ENCODE peak calls at places on chromosomes 4 and X, in eight cellular contexts. E is H9, H is IMR-90, T is PC-3, F is K562, I is GM23338, N is GM23248, Y is fibroblast of lung. L is an unnamed sample.

GRCh38 chrX:42755820-42756219 is 22.1 kb downstream of the PPP1R2C start:
- DNase-seq in N (peak; percentile 59), F (no peak), I (no peak), T (peak; percentile 51), Y (peak; percentile 72), E (no peak), H (peak; percentile 42), L (no peak)

GRCh38 chrX:1012678-1013300 is 199.7 kb downstream of the CRLF2 start:
- DNase-seq in N (no peak), Y (no peak), H (no peak), I (no peak), T (no peak), E (no peak), F (no peak), L (no peak)

GRCh38 chr4:173218411-173219125 is 50.0 kb downstream of the GALNT7 start:
- DNase-seq in N (peak; percentile 61), H (peak; percentile 73), E (no peak), T (peak; percentile 59), F (peak; percentile 88), Y (peak; percentile 91), I (no peak), L (no peak)

GRCh38 chrX:154779261-154779660 is 16.6 kb downstream of the DKC1 start:
- DNase-seq in H (peak; percentile 82), Y (peak; percentile 28), T (peak; percentile 12), N (peak; percentile 85), F (no peak), I (no peak), E (no peak), L (no peak)

GRCh38 chr4:113998026-113998425 is 18.6 kb upstream of the ARSJ start:
- DNase-seq in E (no peak), N (no peak), T (no peak), I (no peak), F (no peak), H (no peak), Y (no peak), L (no peak)

GRCh38 chr4:30768278-30768677 is 48.1 kb downstream of the PCDH7 start:
- DNase-seq in Y (no peak), H (no peak), T (no peak), I (no peak), F (no peak), E (no peak), N (no peak), L (no peak)

GRCh38 chr4:88341227-88342192 is 37.1 kb upstream of the HERC6 start:
- DNase-seq in H (peak; percentile 95), E (no peak), N (peak; percentile 85), Y (peak; percentile 93), I (no peak), T (peak; percentile 76), F (no peak), L (no peak)

GRCh38 chr4:106584590-106584989 is 216.0 kb upstream of the GIMD1 start:
- DNase-seq in N (peak; percentile 15), F (no peak), Y (peak; percentile 80), H (peak; percentile 6), I (no peak), T (peak; percentile 7), E (no peak), L (no peak)

GRCh38 chr4:153988446-153988845 is 199.6 kb upstream of the SFRP2 start:
- DNase-seq in E (no peak), H (no peak), N (peak; percentile 77), T (no peak), Y (peak; percentile 61), I (no peak), F (no peak), L (no peak)

GRCh38 chrX:124086411-124086810 is 124.9 kb downstream of the STAG2 start:
- DNase-seq in I (no peak), Y (no peak), H (no peak), E (no peak), F (no peak), N (no peak), T (no peak), L (no peak)

GRCh38 chrX:50920132-50920531 is 9.6 kb downstream of the BMP15 start:
- DNase-seq in I (peak; percentile 41), T (peak; percentile 51), H (peak; percentile 18), E (no peak), N (peak; percentile 20), F (peak; percentile 6), Y (peak; percentile 6), L (peak; percentile 64)

GRCh38 chrX:38798956-38799355 is 2.3 kb upstream of the MID1IP1 start:
- DNase-seq in I (no peak), T (peak; percentile 63), H (peak; percentile 72), E (no peak), Y (peak; percentile 88), N (peak; percentile 78), F (no peak), L (no peak)

GRCh38 chrX:18676470-18676869 is 4.6 kb upstream of the RS1 start:
- DNase-seq in T (no peak), F (peak; percentile 48), E (peak; percentile 47), H (peak; percentile 5), N (no peak), I (peak; percentile 63), Y (peak; percentile 6), L (no peak)

GRCh38 chrX:153909024-153909979 is 4.8 kb downstream of the AVPR2 start:
- DNase-seq in E (peak; percentile 62), H (no peak), I (peak; percentile 49), T (no peak), Y (no peak), F (peak; percentile 76), N (no peak), L (peak; percentile 78)

GRCh38 chr4:56910172-56910967 is 2.7 kb downstream of the REST start:
- DNase-seq in Y (peak; percentile 7), T (peak; percentile 37), F (peak; percentile 61), E (no peak), I (no peak), H (no peak), N (peak; percentile 7), L (no peak)

GRCh38 chr4:158671665-158671914 is at the start of gene C4orf46:
- DNase-seq in Y (no peak), T (peak; percentile 5), H (no peak), E (no peak), I (no peak), F (no peak), N (no peak), L (no peak)

GRCh38 chrX:120309873-120310730 is 1.2 kb downstream of the TMEM255A start:
- DNase-seq in Y (peak; percentile 36), T (peak; percentile 38), E (peak; percentile 31), F (no peak), I (peak; percentile 49), H (no peak), N (peak; percentile 20), L (no peak)

GRCh38 chr4:97747945-97748344 is 395.3 kb downstream of the STPG2 start:
- DNase-seq in Y (no peak), H (no peak), I (no peak), N (no peak), F (no peak), E (no peak), T (no peak), L (no peak)

GRCh38 chrX:119762718-119763117 is 4.3 kb downstream of the SOWAHD start:
- DNase-seq in E (no peak), Y (peak; percentile 50), I (no peak), F (no peak), H (no peak), N (peak; percentile 34), T (no peak), L (no peak)

GRCh38 chr4:89434364-89434988 is 126.9 kb upstream of the GPRIN3 start:
- DNase-seq in Y (peak; percentile 30), H (peak; percentile 35), F (peak; percentile 5), E (no peak), N (peak; percentile 70), I (peak; percentile 64), T (peak; percentile 31), L (peak; percentile 81)

GRCh38 chrX:40172169-40172979 is 74.6 kb upstream of the BCOR start:
- DNase-seq in F (peak; percentile 94), T (peak; percentile 49), E (peak; percentile 50), I (peak; percentile 38), N (peak; percentile 77), Y (peak; percentile 65), H (peak; percentile 44), L (no peak)

GRCh38 chrX:40169193-40170086 is 71.7 kb upstream of the BCOR start:
- DNase-seq in I (peak; percentile 90), Y (peak; percentile 73), H (peak; percentile 75), F (peak; percentile 87), E (peak; percentile 91), N (no peak), T (peak; percentile 85), L (peak; percentile 78)

GRCh38 chrX:40171513-40172168 is 73.9 kb upstream of the BCOR start:
- DNase-seq in Y (peak; percentile 51), E (peak; percentile 36), H (no peak), I (no peak), N (peak; percentile 78), T (peak; percentile 36), F (peak; percentile 45), L (peak; percentile 70)

GRCh38 chrX:40172980-40173661 is 75.4 kb upstream of the BCOR start:
- DNase-seq in E (no peak), N (no peak), Y (no peak), I (no peak), T (no peak), F (no peak), H (no peak), L (no peak)

DNA sequence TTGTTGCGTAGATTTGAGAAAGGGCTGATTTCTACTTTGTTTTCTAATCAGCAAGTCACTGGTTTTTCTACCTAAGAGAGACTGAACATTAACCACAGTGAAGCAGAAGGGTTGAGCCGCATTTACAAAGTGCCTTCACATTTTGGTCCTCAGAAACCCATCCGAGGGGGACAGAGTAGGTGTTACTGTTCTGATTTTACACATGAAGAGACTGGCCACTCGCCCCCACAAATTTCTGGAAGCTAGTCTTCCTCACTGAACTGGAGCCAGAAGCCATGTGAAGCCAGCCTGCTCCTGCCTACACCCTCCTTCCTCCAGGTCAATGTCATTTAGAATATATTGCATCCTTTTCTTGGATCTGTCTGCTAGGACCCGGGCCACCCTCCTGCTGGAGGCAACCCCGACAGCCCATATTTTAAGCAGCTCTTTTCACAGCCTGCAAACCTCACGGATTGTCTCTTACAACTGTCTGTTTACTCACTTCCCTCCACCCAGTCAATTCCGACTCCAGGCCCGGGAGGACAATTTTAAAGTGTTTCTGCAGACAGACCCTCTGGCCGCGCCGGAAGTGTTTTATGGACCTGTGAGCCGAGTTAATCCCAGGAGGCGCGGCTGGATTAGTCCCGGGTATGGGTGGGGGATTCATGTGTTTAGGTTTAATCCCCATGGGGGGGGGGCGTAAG is 73.2 kb upstream of the BCOR start:
- DNase-seq in T (peak; percentile 38), Y (no peak), H (no peak), E (peak; percentile 54), N (peak; percentile 29), F (peak; percentile 54), I (peak; percentile 17), L (no peak)
- H3K27ac ChIP-seq in T (peak overlapping the region; percentile 38), Y (peak overlapping the region; percentile 71), H (no peak overlapping the region), E (no peak overlapping the region), N (peak overlapping the region; percentile 78), F (peak overlapping the region; percentile 99), I (peak overlapping the region; percentile 76), L (no peak overlapping the region)

GRCh38 chr4:41038304-41038703 is 176.0 kb downstream of the APBB2 start:
- DNase-seq in E (no peak), H (no peak), F (no peak), T (no peak), N (no peak), I (no peak), Y (no peak), L (no peak)
- H3K4me2 ChIP-seq in E (no peak overlapping the region), H (no peak overlapping the region), F (no peak overlapping the region), T (no peak overlapping the region), N (no peak overlapping the region), I (no peak overlapping the region), Y (no peak overlapping the region), L (no peak overlapping the region)

GRCh38 chr4:3715251-3716033 is 50.7 kb upstream of the ADRA2C start:
- DNase-seq in Y (no peak), H (no peak), F (no peak), N (no peak), E (no peak), I (no peak), T (no peak), L (no peak)
- H3K27ac ChIP-seq in Y (no peak overlapping the region), H (no peak overlapping the region), F (no peak overlapping the region), N (no peak overlapping the region), E (no peak overlapping the region), I (no peak overlapping the region), T (no peak overlapping the region), L (no peak overlapping the region)

GRCh38 chrX:44875185-44875489 is 2.1 kb downstream of the KDM6A start:
- DNase-seq in T (no peak), H (no peak), I (no peak), F (no peak), Y (no peak), N (peak; percentile 4), E (no peak), L (no peak)
- H3K4me2 ChIP-seq in T (peak overlapping the region; percentile 96), H (peak overlapping the region; percentile 94), I (peak overlapping the region; percentile 96), F (peak overlapping the region; percentile 88), Y (peak overlapping the region; percentile 96), N (peak overlapping the region; percentile 98), E (peak overlapping the region; percentile 90), L (peak overlapping the region; percentile 85)